ENCODE peak calls at places on chromosomes 12 and 14, in eight cellular contexts. J, P, O, S, E, C, Y and R are unnamed samples.

GRCh38 chr14:53399057-53399456 is 245.9 kb upstream of the DDHD1 start:
- DNase-seq in J (no peak), P (peak), O (no peak), S (peak), E (no peak), C (peak), Y (peak), R (peak)

GRCh38 chr14:101928415-101928841 is 35.9 kb upstream of the DYNC1H1 start:
- DNase-seq in J (no peak), P (no peak), O (no peak), S (no peak), E (no peak), C (no peak), Y (no peak), R (no peak)

GRCh38 chr12:52878507-52879393 is 26.1 kb downstream of the KRT8 start:
- DNase-seq in J (no peak), P (no peak), O (no peak), S (no peak), E (no peak), C (no peak), Y (no peak), R (no peak)

GRCh38 chr12:27772328-27773049 is 7.5 kb upstream of the KLHL42 start:
- DNase-seq in J (no peak), P (peak), O (no peak), S (no peak), E (no peak), C (no peak), Y (no peak), R (no peak)

GRCh38 chr14:19911114-19911513 is 9.3 kb upstream of the OR4K5 start:
- DNase-seq in J (no peak), P (no peak), O (no peak), S (no peak), E (no peak), C (no peak), Y (no peak), R (no peak)

GRCh38 chr14:61607570-61608244 is 87.6 kb upstream of the HIF1A start:
- DNase-seq in J (no peak), P (no peak), O (no peak), S (no peak), E (no peak), C (no peak), Y (no peak), R (no peak)

GRCh38 chr14:89443002-89443660 is 26.1 kb upstream of the FOXN3 start:
- DNase-seq in J (no peak), P (peak), O (no peak), S (no peak), E (no peak), C (no peak), Y (peak), R (no peak)

GRCh38 chr12:10247659-10248058 is 35.0 kb downstream of the GABARAPL1 start:
- DNase-seq in J (no peak), P (no peak), O (no peak), S (no peak), E (no peak), C (no peak), Y (no peak), R (no peak)

GRCh38 chr12:46084666-46085631 is 94.6 kb upstream of the SCAF11 start:
- DNase-seq in J (no peak), P (no peak), O (no peak), S (no peak), E (no peak), C (no peak), Y (no peak), R (no peak)

DNA sequence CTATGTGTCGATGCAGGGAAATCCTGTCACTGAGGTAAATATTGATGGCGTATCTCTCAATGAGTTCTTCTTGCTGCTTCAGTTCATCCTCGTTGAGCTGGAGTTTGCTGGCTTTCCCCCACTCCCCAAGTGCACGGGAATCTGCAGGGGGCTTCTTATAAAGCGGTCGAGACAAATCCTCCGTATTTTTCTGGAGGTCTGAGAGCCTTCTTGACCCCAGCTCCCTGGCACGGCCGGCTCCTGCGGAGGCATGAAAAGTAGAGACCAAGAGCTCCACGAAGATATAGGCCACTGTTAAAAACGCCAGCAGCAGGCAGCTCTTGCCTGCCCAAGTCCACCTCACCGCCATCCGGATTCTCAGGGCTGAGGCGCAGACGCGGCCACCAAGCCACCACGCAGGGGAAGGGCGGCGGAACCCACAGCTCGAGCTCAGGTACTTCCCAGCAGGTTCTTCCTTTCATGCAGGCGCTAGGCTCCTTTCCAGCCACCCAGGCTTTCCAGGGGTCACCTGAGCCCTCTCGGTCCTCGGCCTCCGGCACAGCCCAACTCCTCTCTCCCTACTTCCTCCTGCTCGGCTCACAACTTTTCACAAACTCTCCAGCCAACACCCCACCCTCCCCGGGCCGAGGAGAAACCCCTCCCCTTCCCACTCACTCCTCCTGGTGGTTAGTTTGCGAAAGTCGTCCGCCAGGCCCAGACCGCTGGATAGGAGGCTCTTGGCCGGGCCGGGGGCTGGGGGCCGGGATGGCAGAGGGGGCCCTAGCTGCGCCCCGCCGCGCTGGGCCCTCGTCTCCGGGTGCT is at the start of gene GALNT4:
- DNase-seq in J (peak), P (peak), O (peak), S (peak), E (peak), C (peak), Y (peak), R (peak)
- H3K4me3 ChIP-seq in J (peak), P (peak), O (peak), S (peak), E (peak), C (peak), Y (peak), R (peak)

GRCh38 chr12:94151577-94151976 is 3.2 kb downstream of the PLXNC1 start:
- DNase-seq in J (no peak), P (no peak), O (peak), S (no peak), E (peak), C (no peak), Y (no peak), R (no peak)

GRCh38 chr12:94150483-94151225 is 2.3 kb downstream of the PLXNC1 start:
- DNase-seq in J (peak), P (no peak), O (peak), S (no peak), E (peak), C (peak), Y (no peak), R (no peak)

GRCh38 chr12:94148841-94149780 is 734 bp downstream of the PLXNC1 start:
- DNase-seq in J (peak), P (peak), O (peak), S (peak), E (peak), C (peak), Y (peak), R (peak)

GRCh38 chr12:94147991-94148840 is at the start of gene PLXNC1:
- DNase-seq in J (peak), P (peak), O (peak), S (peak), E (peak), C (peak), Y (peak), R (peak)

DNA sequence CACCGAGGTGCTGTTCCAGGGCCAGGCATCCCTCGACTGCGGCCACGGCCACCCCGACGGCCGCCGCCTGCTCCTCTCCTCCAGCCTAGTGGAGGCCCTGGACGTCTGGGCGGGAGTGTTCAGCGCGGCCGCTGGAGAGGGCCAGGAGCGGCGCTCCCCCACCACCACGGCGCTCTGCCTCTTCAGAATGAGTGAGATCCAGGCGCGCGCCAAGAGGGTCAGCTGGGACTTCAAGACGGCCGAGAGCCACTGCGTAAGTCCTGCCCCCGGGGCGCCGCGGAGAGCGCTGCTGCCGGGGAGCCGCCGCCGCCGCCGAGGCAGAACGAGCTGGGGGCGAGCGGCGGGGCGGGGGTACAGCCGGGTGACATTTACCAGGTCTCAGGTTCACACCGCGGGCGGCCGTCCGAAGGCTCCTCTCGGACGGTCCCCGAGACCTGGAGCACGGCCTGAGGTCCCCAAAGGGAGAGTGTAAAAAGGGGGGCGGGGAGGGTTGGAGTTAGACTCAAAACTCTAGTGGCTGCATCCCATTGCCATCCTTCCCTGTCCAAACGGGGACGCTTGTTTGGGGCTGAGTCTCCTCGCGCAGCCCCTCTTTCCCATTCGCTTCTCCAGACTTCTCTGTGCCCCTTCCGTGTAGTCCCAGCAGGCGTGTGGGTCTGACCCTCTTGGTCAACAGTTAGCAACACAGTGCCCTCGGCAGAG is 1.6 kb downstream of the PLXNC1 start:
- DNase-seq in J (no peak), P (peak), O (no peak), S (peak), E (peak), C (peak), Y (peak), R (no peak)
- H3K4me3 ChIP-seq in J (peak), P (peak), O (peak), S (peak), E (peak), C (peak), Y (peak), R (peak)

DNA sequence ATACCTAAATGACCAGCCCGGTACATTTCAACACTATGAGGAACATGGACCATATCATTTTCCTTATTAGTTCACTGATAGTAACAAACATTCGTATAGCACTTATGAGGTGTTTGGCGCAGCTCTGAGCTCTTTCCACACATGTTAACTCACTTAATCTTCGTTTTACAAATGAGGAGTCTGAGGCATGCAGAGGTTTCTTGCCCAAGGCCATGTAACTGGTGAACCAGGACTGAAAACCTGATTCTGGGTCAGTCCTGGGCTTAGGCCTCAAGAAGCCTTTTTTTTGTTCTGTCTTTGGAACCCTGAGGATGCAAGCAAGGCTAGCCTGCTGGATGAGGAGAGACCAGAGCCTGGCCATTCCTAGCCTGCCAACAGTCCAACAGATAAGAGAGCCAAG is 55.0 kb downstream of the C14orf132 start:
- DNase-seq in J (no peak), P (no peak), O (no peak), S (no peak), E (no peak), C (no peak), Y (no peak), R (no peak)
- H3K4me3 ChIP-seq in J (no peak), P (no peak), O (no peak), S (no peak), E (no peak), C (no peak), Y (no peak), R (no peak)

GRCh38 chr14:104387385-104388010 is 192.1 kb upstream of the C14orf180 start:
- DNase-seq in J (no peak), P (no peak), O (no peak), S (no peak), E (peak), C (no peak), Y (no peak), R (no peak)

GRCh38 chr14:104385189-104386135 is 194.1 kb upstream of the C14orf180 start:
- DNase-seq in J (no peak), P (no peak), O (peak), S (no peak), E (peak), C (no peak), Y (no peak), R (no peak)

GRCh38 chr14:104384776-104385071 is 194.8 kb upstream of the C14orf180 start:
- DNase-seq in J (no peak), P (no peak), O (peak), S (no peak), E (no peak), C (no peak), Y (no peak), R (no peak)

GRCh38 chr14:104387000-104387384 is 192.6 kb upstream of the C14orf180 start:
- DNase-seq in J (no peak), P (no peak), O (peak), S (no peak), E (no peak), C (no peak), Y (no peak), R (no peak)

DNA sequence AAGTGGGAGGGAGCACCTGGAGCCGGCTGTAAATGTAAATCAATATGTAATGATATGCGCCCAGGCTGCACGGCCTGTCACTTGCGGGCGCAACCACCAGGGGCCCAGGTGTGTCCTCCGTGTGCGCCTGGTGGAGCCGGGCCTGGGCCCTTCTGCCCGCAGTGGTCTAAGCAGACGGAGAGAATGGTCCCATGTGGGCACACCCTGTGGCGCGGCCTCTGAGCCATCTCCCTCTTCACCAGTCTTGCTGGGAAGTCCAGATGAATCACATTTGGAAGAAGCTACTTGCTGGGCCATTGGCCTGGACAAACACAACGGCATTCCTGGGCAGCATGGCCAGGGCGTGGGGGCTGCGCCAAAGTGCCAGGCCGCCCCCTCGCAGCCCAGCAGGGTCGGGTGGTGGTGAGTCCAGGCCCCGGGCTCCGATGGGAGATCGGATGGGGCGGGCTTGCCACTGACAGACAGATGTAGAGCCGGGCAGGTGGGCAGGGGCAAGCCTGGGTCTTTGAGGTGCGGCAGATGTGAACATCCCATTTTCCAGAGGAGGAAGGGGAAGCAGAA is 193.2 kb upstream of the C14orf180 start:
- DNase-seq in J (no peak), P (no peak), O (peak), S (no peak), E (peak), C (no peak), Y (no peak), R (no peak)
- H3K4me3 ChIP-seq in J (no peak), P (no peak), O (no peak), S (no peak), E (no peak), C (no peak), Y (no peak), R (no peak)

GRCh38 chr14:55026441-55026792 is 482 bp downstream of the WDHD1 start:
- DNase-seq in J (no peak), P (peak), O (no peak), S (no peak), E (no peak), C (no peak), Y (no peak), R (no peak)

GRCh38 chr14:55028066-55028465 is 1.0 kb downstream of the SOCS4 start:
- DNase-seq in J (no peak), P (peak), O (no peak), S (no peak), E (no peak), C (no peak), Y (no peak), R (no peak)

GRCh38 chr14:55026793-55027560 is at the start of the genes SOCS4 and WDHD1:
- DNase-seq in J (peak), P (peak), O (peak), S (peak), E (peak), C (peak), Y (peak), R (peak)

GRCh38 chr14:55025948-55026347 is 951 bp downstream of the WDHD1 start:
- DNase-seq in J (no peak), P (peak), O (no peak), S (no peak), E (no peak), C (no peak), Y (no peak), R (no peak)

GRCh38 chr14:55028476-55028875 is 1.4 kb downstream of the SOCS4 start:
- DNase-seq in J (no peak), P (no peak), O (no peak), S (no peak), E (no peak), C (no peak), Y (no peak), R (no peak)
- H3K4me3 ChIP-seq in J (peak), P (peak), O (peak), S (peak), E (no peak), C (peak), Y (peak), R (peak)

DNA sequence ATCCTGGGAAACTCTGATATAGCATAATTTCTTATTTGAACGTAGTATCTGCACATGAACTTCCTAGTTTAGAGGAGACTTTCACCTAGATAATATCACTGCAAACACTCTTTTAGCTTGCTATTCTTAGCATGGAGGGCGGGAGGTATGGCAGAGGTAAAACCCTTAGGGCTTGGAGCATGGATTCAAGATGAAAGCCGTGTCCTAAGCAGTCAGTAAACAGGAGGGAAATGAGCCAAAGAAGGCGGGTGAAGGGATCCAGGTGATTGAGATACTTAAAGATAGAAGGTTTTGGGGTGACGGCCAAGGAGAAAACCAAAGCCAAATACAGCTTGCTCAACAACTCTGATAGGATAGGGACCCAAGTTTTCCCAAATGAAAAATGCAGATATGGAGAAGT is 107.1 kb upstream of the BCAT1 start:
- DNase-seq in J (no peak), P (no peak), O (no peak), S (no peak), E (no peak), C (no peak), Y (no peak), R (no peak)
- H3K4me3 ChIP-seq in J (no peak), P (no peak), O (no peak), S (no peak), E (no peak), C (no peak), Y (no peak), R (no peak)

GRCh38 chr12:116920939-116921338 is 10.2 kb downstream of the FBXW8 start:
- DNase-seq in J (no peak), P (no peak), O (no peak), S (no peak), E (no peak), C (no peak), Y (no peak), R (no peak)

GRCh38 chr12:116919247-116919671 is 8.5 kb downstream of the FBXW8 start:
- DNase-seq in J (no peak), P (no peak), O (no peak), S (no peak), E (peak), C (no peak), Y (no peak), R (no peak)

GRCh38 chr12:116922194-116922897 is 11.6 kb downstream of the FBXW8 start:
- DNase-seq in J (no peak), P (no peak), O (no peak), S (peak), E (no peak), C (no peak), Y (peak), R (no peak)

GRCh38 chr12:116918464-116918863 is 7.7 kb downstream of the FBXW8 start:
- DNase-seq in J (no peak), P (no peak), O (no peak), S (no peak), E (no peak), C (no peak), Y (no peak), R (no peak)

GRCh38 chr12:116919706-116920485 is 9.1 kb downstream of the FBXW8 start:
- DNase-seq in J (no peak), P (no peak), O (no peak), S (no peak), E (no peak), C (no peak), Y (no peak), R (no peak)
- H3K4me3 ChIP-seq in J (no peak), P (no peak), O (no peak), S (no peak), E (no peak), C (no peak), Y (no peak), R (no peak)

DNA sequence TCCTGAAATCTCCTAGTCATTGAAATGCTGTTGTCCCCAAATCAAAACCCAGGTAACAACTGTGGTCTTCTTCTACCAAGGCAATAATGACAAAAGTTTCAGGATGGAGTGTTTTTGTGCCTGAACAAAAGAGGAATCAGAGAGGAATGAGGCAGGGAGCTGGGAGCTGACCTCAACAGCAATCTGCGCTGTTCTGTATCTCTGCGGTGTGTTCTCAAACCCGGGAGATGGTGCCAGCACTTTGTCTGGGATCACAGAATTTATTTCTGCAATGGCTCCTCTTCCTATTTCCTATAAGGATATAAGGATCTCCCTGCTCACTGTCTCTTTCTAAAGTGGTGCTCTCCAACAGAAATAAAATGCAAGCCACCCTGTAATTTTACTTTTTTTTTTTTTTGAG is 449 bp upstream of the GLT8D2 start:
- DNase-seq in J (no peak), P (peak), O (no peak), S (no peak), E (no peak), C (no peak), Y (no peak), R (no peak)
- H3K4me3 ChIP-seq in J (no peak), P (peak), O (no peak), S (peak), E (peak), C (no peak), Y (peak), R (peak)

DNA sequence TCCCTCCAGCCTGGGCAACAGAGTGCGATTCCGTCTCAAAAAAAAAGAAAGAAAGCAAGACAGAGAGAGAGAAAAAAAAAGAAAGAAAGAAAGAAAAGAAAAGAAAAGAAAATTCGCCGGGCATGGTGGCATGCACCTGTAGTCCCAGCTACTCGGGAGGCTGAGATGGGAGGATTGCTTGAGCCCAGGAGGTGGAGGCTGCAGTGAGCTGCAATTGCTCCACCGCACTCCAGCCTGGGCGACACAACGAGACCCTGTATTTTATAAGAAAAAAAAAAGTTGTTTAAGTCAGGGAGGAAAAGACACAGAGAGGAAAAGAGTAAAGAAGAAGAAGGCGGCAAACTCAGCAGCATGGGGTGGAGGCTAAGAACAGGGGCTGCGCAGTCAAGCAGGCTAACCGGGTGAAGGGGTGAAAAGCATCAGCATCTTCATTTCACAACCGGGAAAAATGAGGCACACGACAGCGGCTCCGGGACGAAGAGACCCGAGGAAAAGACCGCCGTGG is 557 bp upstream of the FICD start:
- DNase-seq in J (no peak), P (no peak), O (no peak), S (no peak), E (no peak), C (no peak), Y (no peak), R (no peak)
- H3K4me3 ChIP-seq in J (peak), P (peak), O (peak), S (peak), E (peak), C (peak), Y (peak), R (peak)